ENCODE peak calls at places on chromosome 1, in nine cellular contexts. S, E, V, Y, W, M, F, X and I are unnamed samples.

GRCh38 chr1:32681501-32681900 is 21.1 kb downstream of the SYNC start:
- DNase-seq in S (no peak), Y (no peak), M (no peak), W (no peak), E (no peak), X (no peak), V (peak), F (no peak), I (no peak)

GRCh38 chr1:44035726-44036408 is 4.6 kb upstream of the SLC6A9 start:
- DNase-seq in E (no peak), W (no peak), M (no peak), F (no peak), X (no peak), V (peak), Y (no peak), S (no peak), I (no peak)

GRCh38 chr1:158354255-158354654 is 561 bp downstream of the CD1E start:
- DNase-seq in V (no peak), W (no peak), F (no peak), M (no peak), E (no peak), S (no peak), X (no peak), Y (no peak), I (no peak)

GRCh38 chr1:46605242-46605641 is 1.2 kb upstream of the MKNK1 start:
- DNase-seq in Y (peak), F (no peak), W (no peak), M (no peak), E (no peak), X (no peak), V (no peak), S (no peak), I (no peak)

GRCh38 chr1:228358039-228358763 is 48.4 kb downstream of the TRIM11 start:
- DNase-seq in X (no peak), Y (peak), S (no peak), M (no peak), V (no peak), W (no peak), F (no peak), E (no peak), I (no peak)

GRCh38 chr1:20480261-20481157 is 5.5 kb downstream of the CAMK2N1 start:
- DNase-seq in W (peak), F (no peak), E (no peak), S (no peak), V (no peak), M (peak), X (no peak), Y (no peak), I (no peak)

GRCh38 chr1:193199940-193200339 is 13.5 kb upstream of the B3GALT2 start:
- DNase-seq in Y (no peak), V (no peak), F (no peak), E (no peak), S (no peak), X (no peak), M (no peak), W (no peak), I (no peak)

GRCh38 chr1:38614861-38615260 is 244.7 kb downstream of the RRAGC start:
- DNase-seq in F (no peak), W (no peak), S (no peak), E (no peak), M (no peak), X (no peak), Y (no peak), V (no peak), I (no peak)

GRCh38 chr1:210252621-210253041 is 20.0 kb downstream of the SERTAD4 start:
- DNase-seq in V (peak), E (peak), X (no peak), Y (no peak), M (no peak), W (peak), S (no peak), F (no peak), I (no peak)

DNA sequence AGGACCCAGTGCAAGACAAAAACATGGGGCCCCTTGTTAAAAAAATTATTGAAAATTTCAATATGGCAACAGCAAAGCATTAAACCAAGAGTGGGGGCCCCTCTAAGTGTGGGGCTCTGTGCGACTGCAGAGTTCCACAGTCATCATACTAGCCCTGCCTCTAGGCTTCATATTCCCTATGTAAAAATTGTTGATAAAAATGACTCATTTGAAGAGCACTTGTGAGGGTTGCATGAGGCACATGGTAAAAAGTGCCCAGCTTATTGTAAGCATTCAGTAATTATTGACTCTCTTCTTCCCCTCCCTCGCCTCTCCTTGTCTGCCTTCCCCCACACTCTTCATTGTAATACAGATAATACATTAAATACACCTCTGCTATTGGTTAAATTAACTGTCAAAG is 86.7 kb upstream of the PTBP2 start:
- DNase-seq in W (no peak), M (no peak), Y (no peak), V (no peak), X (no peak), E (no peak), F (no peak), S (no peak), I (no peak)
- TF ChIP-seq CTCF in W (no peak), M (no peak), Y (no peak), V (no peak), X (no peak), E (no peak), F (no peak), S (no peak), I (no peak)

GRCh38 chr1:55167224-55167623 is 47.9 kb downstream of the USP24 start:
- DNase-seq in M (no peak), F (no peak), Y (no peak), E (no peak), X (no peak), S (no peak), W (no peak), V (no peak), I (no peak)

GRCh38 chr1:55170426-55170825 is 44.7 kb downstream of the USP24 start:
- DNase-seq in M (no peak), F (no peak), V (no peak), E (no peak), Y (no peak), X (no peak), W (no peak), S (no peak), I (no peak)

GRCh38 chr1:55169126-55169525 is 46.0 kb downstream of the USP24 start:
- DNase-seq in Y (no peak), X (no peak), W (no peak), E (no peak), M (no peak), F (no peak), V (no peak), S (no peak), I (no peak)

GRCh38 chr1:55168353-55168752 is 46.8 kb downstream of the USP24 start:
- DNase-seq in F (no peak), S (no peak), V (no peak), M (no peak), Y (no peak), X (no peak), E (no peak), W (no peak), I (no peak)

DNA sequence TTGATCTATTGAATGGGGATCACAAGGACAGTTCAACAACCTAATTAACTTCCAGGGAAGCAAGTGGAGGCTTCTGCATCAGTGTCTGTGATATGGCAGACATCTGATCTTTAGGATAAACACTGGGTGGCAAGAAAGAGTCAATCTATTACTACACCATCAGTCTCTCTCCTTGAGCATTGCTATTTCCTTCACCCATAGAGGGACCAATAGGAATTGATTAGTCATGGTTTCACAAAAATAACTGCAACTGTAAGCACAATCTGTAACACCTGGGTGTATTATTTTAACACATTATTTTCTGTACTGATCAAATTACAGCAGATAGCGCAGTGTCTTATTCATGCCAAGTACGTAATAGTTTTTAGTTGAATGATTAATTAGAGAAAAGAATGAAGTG is 50.3 kb downstream of the USP24 start:
- DNase-seq in Y (no peak), V (no peak), E (no peak), M (no peak), W (no peak), S (no peak), F (no peak), X (no peak), I (no peak)
- TF ChIP-seq CTCF in Y (no peak), V (no peak), E (no peak), M (no peak), W (no peak), S (no peak), F (no peak), X (no peak), I (no peak)

DNA sequence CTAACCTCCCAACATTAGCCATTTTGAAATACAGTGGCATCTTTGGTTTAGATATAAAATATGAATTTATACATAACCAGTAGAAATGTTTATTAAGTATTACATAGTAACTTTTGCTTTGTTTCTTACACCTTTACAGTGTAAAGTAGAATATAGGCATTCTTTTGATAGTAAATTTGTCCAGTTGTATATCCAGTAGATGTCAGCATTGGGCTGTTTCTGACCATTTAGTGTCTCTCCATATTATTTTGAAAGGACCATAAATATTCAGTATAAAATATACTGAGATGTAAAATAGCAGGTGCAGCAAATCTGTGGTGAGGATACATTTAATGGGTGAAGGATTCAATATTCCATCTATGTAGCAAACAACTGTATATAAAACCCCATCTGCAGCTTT is 115.8 kb upstream of the ZRANB2 start:
- DNase-seq in W (no peak), E (no peak), F (peak), M (no peak), V (peak), X (no peak), S (no peak), Y (no peak), I (no peak)
- TF ChIP-seq CTCF in W (peak), E (peak), F (peak), M (peak), V (peak), X (no peak), S (no peak), Y (no peak), I (no peak)

GRCh38 chr1:18109756-18110597 is 2.4 kb downstream of the IGSF21 start:
- DNase-seq in S (no peak), F (no peak), X (peak), Y (no peak), W (no peak), V (no peak), E (peak), M (peak), I (no peak)
- TF ChIP-seq CTCF in S (no peak), F (no peak), X (peak), Y (no peak), W (peak), V (no peak), E (peak), M (peak), I (no peak)